ENCODE peak calls at places on chromosomes 3 and 15, in five cellular contexts. P, L, B, R and T are unnamed samples.

GRCh38 chr3:141333796-141334626 is 34.3 kb upstream of the ZBTB38 start:
- DNase-seq in P (no peak), L (no peak), B (no peak), R (no peak), T (no peak)

GRCh38 chr3:45035441-45036301 is 9.6 kb downstream of the CLEC3B start:
- DNase-seq in P (no peak), L (no peak), B (no peak), R (no peak), T (peak)

GRCh38 chr3:160401301-160402095 is 2.0 kb downstream of the SMC4 start:
- DNase-seq in P (no peak), L (peak), B (no peak), R (peak), T (peak)

GRCh38 chr3:16897254-16897926 is 12.6 kb downstream of the PLCL2 start:
- DNase-seq in P (no peak), L (no peak), B (peak), R (no peak), T (no peak)

GRCh38 chr15:100147828-100148227 is 193.9 kb downstream of the ADAMTS17 start:
- DNase-seq in P (no peak), L (no peak), B (no peak), R (no peak), T (no peak)

GRCh38 chr15:96093063-96093462 is 237.4 kb upstream of the NR2F2 start:
- DNase-seq in P (no peak), L (no peak), B (no peak), R (no peak), T (no peak)

GRCh38 chr3:143099690-143100089 is 19.9 kb upstream of the CHST2 start:
- DNase-seq in P (no peak), L (no peak), B (no peak), R (no peak), T (no peak)

GRCh38 chr3:32414527-32415202 is 23.0 kb downstream of the CMTM7 start:
- DNase-seq in P (no peak), L (no peak), B (no peak), R (no peak), T (no peak)

GRCh38 chr15:89423981-89424380 is 72.4 kb downstream of the RHCG start:
- DNase-seq in P (no peak), L (no peak), B (no peak), R (no peak), T (no peak)

GRCh38 chr3:9291991-9292390 is 42.5 kb upstream of the SRGAP3 start:
- DNase-seq in P (no peak), L (no peak), B (no peak), R (no peak), T (no peak)

GRCh38 chr3:98519351-98519750 is 3.4 kb downstream of the CLDND1 start:
- DNase-seq in P (no peak), L (no peak), B (no peak), R (no peak), T (no peak)

GRCh38 chr3:49422379-49423248 is at the start of gene AMT:
- DNase-seq in P (no peak), L (peak), B (no peak), R (no peak), T (no peak)

GRCh38 chr15:76195506-76196285 is 115.6 kb downstream of the ETFA start:
- DNase-seq in P (no peak), L (peak), B (no peak), R (no peak), T (no peak)

GRCh38 chr15:52392008-52392687 is 96.5 kb upstream of the MYO5C start:
- DNase-seq in P (no peak), L (no peak), B (no peak), R (no peak), T (no peak)

GRCh38 chr3:177610262-177610661 is 413.0 kb upstream of the TBL1XR1 start:
- DNase-seq in P (no peak), L (no peak), B (no peak), R (no peak), T (no peak)

GRCh38 chr15:59879506-59879905 is 124.6 kb upstream of the FOXB1 start:
- DNase-seq in P (no peak), L (no peak), B (no peak), R (no peak), T (no peak)

GRCh38 chr3:111073186-111073585 is 1.6 kb downstream of the NECTIN3 start:
- DNase-seq in P (no peak), L (no peak), B (no peak), R (no peak), T (no peak)

GRCh38 chr3:185297867-185298266 is 44.0 kb upstream of the EHHADH start:
- DNase-seq in P (no peak), L (no peak), B (no peak), R (peak), T (no peak)

GRCh38 chr3:27253831-27254230 is 115.4 kb downstream of the NEK10 start:
- DNase-seq in P (peak), L (peak), B (peak), R (no peak), T (peak)

GRCh38 chr3:78506581-78507195 is 1261.1 kb downstream of the ROBO1 start:
- DNase-seq in P (no peak), L (no peak), B (no peak), R (no peak), T (no peak)

GRCh38 chr3:171068658-171069057 is 42.1 kb upstream of the SLC2A2 start:
- DNase-seq in P (no peak), L (peak), B (no peak), R (no peak), T (no peak)

GRCh38 chr15:68369931-68370767 is 61.8 kb downstream of the ITGA11 start:
- DNase-seq in P (no peak), L (no peak), B (no peak), R (no peak), T (no peak)

GRCh38 chr3:117248149-117248548 is 538.6 kb downstream of the TUSC7 start:
- DNase-seq in P (no peak), L (no peak), B (no peak), R (no peak), T (no peak)

GRCh38 chr15:89809787-89810148 is 4.9 kb downstream of the ANPEP start:
- DNase-seq in P (no peak), L (no peak), B (no peak), R (no peak), T (no peak)

GRCh38 chr15:50879016-50879415 is 29.5 kb upstream of the AP4E1 start:
- DNase-seq in P (no peak), L (no peak), B (no peak), R (no peak), T (no peak)

GRCh38 chr3:19866751-19867347 is 67.2 kb downstream of the EFHB start:
- DNase-seq in P (peak), L (peak), B (peak), R (peak), T (peak)

GRCh38 chr3:65406470-65406869 is 632.2 kb downstream of the MAGI1 start:
- DNase-seq in P (no peak), L (peak), B (no peak), R (no peak), T (peak)

GRCh38 chr3:45273681-45274515 is 47.8 kb upstream of the TMEM158 start:
- DNase-seq in P (no peak), L (no peak), B (no peak), R (peak), T (peak)

GRCh38 chr3:23663661-23664186 is 142.0 kb upstream of the UBE2E1 start:
- DNase-seq in P (no peak), L (no peak), B (no peak), R (no peak), T (no peak)

GRCh38 chr3:42733501-42734262 is 31.1 kb upstream of the HHATL start:
- DNase-seq in P (no peak), L (no peak), B (no peak), R (no peak), T (no peak)

GRCh38 chr3:112365636-112366035 is 32.7 kb downstream of the CD200 start:
- DNase-seq in P (no peak), L (no peak), B (no peak), R (no peak), T (no peak)
- TF ChIP-seq MYC in P (no peak), L (no peak), B (no peak), R (no peak), T (no peak)

DNA sequence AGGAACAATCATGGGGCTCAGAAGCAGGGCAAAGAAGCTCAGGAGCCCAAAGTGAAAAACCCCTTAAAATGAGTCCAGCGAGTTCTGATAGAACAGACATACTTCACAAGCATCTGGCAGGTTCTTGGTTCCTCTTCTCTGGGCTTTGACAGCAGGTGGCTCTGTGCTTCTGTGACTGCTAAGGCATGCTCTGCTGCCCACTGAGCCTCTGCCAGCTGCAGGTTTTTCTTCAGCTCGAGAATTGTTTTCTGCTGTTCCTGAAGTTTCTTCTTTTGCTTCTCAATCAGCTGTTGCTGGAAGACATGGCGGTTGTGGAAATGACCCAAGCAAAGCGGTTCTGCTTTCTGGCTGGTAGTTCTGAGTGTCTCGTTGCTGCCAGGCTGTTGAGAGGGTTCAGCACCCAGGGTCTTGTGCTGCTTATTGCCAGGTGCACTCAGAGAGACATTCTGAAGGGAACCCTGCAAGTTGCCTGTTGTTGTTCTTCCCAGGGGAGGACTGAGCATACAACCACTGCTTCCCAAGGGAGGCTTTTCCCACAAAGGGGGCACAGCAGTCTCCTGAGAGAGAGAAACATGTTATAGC is 50.8 kb downstream of the CCDC191 start:
- DNase-seq in P (no peak), L (no peak), B (peak), R (no peak), T (no peak)
- TF ChIP-seq CTCF in P (no peak), L (no peak), B (peak), R (no peak), T (no peak)

DNA sequence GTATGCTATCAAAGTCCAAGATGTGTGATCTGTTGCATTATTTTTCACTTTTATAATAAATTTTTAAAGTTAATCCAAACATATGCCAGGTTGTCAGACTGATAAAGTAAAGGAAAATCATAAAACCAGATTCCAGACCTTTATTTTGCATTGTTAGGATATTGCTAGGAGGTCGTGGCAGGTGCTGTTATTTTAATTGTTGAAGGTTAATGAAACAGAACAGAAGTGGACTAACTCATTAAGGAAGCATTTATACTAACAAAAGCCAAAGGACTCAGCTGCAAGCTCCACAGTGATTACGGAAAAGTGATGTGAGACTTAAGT is 63.1 kb downstream of the DCLK3 start:
- DNase-seq in P (no peak), L (no peak), B (no peak), R (no peak), T (no peak)
- TF ChIP-seq MYC in P (no peak), L (no peak), B (no peak), R (no peak), T (no peak)

DNA sequence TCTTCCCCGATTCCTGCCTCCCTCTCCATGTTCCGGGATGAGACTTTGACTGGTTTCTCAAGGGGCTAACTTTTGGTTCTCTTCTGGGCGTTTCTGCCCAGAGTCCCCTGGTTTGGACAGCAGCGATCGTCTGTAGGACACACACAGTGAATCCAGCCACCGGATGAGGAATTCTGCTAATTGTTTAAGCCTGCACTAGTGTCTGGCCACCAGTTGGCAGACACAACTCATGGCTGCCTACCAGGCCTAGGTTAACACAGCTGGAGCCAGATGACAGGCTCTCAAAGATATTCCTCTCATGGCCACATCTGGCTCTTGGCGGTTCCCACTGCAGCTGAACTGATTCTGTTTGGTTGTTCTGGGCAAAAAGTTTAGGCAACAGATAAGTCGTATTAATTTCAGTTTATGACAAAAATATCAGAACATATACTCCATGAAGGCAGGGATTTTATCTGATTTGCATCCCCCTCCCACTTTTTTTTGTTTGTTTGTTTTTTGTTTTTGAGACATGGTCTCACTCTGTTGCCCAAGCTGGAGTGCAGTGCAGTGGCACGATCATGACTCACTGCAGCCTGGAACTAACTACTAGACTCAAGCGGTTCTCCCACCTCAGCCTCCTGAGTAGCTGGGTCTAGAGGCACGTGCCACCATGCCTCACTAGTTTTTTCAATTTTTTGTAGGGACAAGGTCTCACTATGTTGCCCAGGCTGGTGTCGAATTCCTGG is 272.8 kb downstream of the FOXP1 start:
- DNase-seq in P (no peak), L (peak), B (no peak), R (no peak), T (no peak)
- TF ChIP-seq CTCF in P (no peak), L (no peak), B (no peak), R (no peak), T (no peak)

GRCh38 chr15:77527164-77527778 is 105.4 kb downstream of the LINGO1 start:
- DNase-seq in P (no peak), L (peak), B (no peak), R (no peak), T (no peak)
- TF ChIP-seq MYC in P (no peak), L (no peak), B (no peak), R (no peak), T (no peak)

GRCh38 chr15:66724732-66725467 is 22.9 kb downstream of the SMAD6 start:
- DNase-seq in P (no peak), L (no peak), B (no peak), R (no peak), T (no peak)
- TF ChIP-seq CTCF in P (no peak), L (no peak), B (no peak), R (no peak), T (no peak)